ENCODE peak calls at places on chromosomes 6 and 20, in five cellular contexts. One of them, this sample, is unnamed.

GRCh38 chr6:169256061-169256460 is 2.4 kb upstream of the THBS2 start:
- DNase-seq in right lobe of liver: no peak
- DNase-seq in testis: no peak
- DNase-seq in tibial nerve: no peak
- DNase-seq in upper lobe of left lung: no peak
- DNase-seq in this sample: no peak

GRCh38 chr6:78768242-78768641 is 99.1 kb upstream of the IRAK1BP1 start:
- DNase-seq in right lobe of liver: no peak
- DNase-seq in tibial nerve: no peak
- DNase-seq in testis: no peak
- DNase-seq in upper lobe of left lung: no peak
- DNase-seq in this sample: no peak

GRCh38 chr6:5287205-5287965 is 26.1 kb downstream of the FARS2 start:
- DNase-seq in right lobe of liver: no peak
- DNase-seq in upper lobe of left lung: no peak
- DNase-seq in testis: no peak
- DNase-seq in tibial nerve: no peak
- DNase-seq in this sample: peak

GRCh38 chr6:167098825-167099225 is 24.1 kb upstream of the CCR6 start:
- DNase-seq in right lobe of liver: no peak
- DNase-seq in testis: no peak
- DNase-seq in upper lobe of left lung: no peak
- DNase-seq in tibial nerve: no peak
- DNase-seq in this sample: no peak

GRCh38 chr6:35511980-35512379 is 716 bp downstream of the TULP1 start:
- DNase-seq in right lobe of liver: no peak
- DNase-seq in tibial nerve: no peak
- DNase-seq in upper lobe of left lung: peak
- DNase-seq in testis: no peak
- DNase-seq in this sample: no peak

GRCh38 chr6:165308926-165309731 is at the start of gene C6orf118:
- DNase-seq in upper lobe of left lung: peak
- DNase-seq in tibial nerve: no peak
- DNase-seq in right lobe of liver: peak
- DNase-seq in testis: peak
- DNase-seq in this sample: peak

GRCh38 chr6:15578716-15579391 is 84.0 kb downstream of the DTNBP1 start:
- DNase-seq in tibial nerve: no peak
- DNase-seq in upper lobe of left lung: no peak
- DNase-seq in testis: no peak
- DNase-seq in right lobe of liver: no peak
- DNase-seq in this sample: no peak

GRCh38 chr20:50415516-50416268 is 94.5 kb upstream of the PTPN1 start:
- DNase-seq in right lobe of liver: peak
- DNase-seq in tibial nerve: peak
- DNase-seq in upper lobe of left lung: peak
- DNase-seq in testis: peak
- DNase-seq in this sample: peak

GRCh38 chr6:131733376-131734016 is 22.7 kb upstream of the CTAGE9 start:
- DNase-seq in tibial nerve: no peak
- DNase-seq in right lobe of liver: no peak
- DNase-seq in testis: no peak
- DNase-seq in upper lobe of left lung: no peak
- DNase-seq in this sample: peak

GRCh38 chr20:19890358-19891117 is 126.6 kb upstream of the NAA20 start:
- DNase-seq in testis: no peak
- DNase-seq in upper lobe of left lung: no peak
- DNase-seq in tibial nerve: no peak
- DNase-seq in right lobe of liver: no peak
- DNase-seq in this sample: no peak

GRCh38 chr20:2709205-2709981 is 16.8 kb downstream of the EBF4 start:
- DNase-seq in right lobe of liver: no peak
- DNase-seq in tibial nerve: no peak
- DNase-seq in upper lobe of left lung: peak
- DNase-seq in testis: no peak
- DNase-seq in this sample: no peak

GRCh38 chr20:33871362-33871761 is 60.2 kb downstream of the CHMP4B start:
- DNase-seq in testis: peak
- DNase-seq in tibial nerve: no peak
- DNase-seq in right lobe of liver: no peak
- DNase-seq in upper lobe of left lung: no peak
- DNase-seq in this sample: no peak

GRCh38 chr6:3531481-3531880 is 74.6 kb upstream of the SLC22A23 start:
- DNase-seq in testis: no peak
- DNase-seq in right lobe of liver: no peak
- DNase-seq in upper lobe of left lung: no peak
- DNase-seq in tibial nerve: no peak
- DNase-seq in this sample: no peak

GRCh38 chr20:9660236-9660868 is 146.0 kb downstream of the LAMP5 start:
- DNase-seq in testis: peak
- DNase-seq in upper lobe of left lung: no peak
- DNase-seq in right lobe of liver: no peak
- DNase-seq in tibial nerve: no peak
- DNase-seq in this sample: peak

GRCh38 chr6:68718379-68719073 is 83.4 kb downstream of the ADGRB3 start:
- DNase-seq in right lobe of liver: no peak
- DNase-seq in upper lobe of left lung: no peak
- DNase-seq in testis: no peak
- DNase-seq in tibial nerve: no peak
- DNase-seq in this sample: peak

GRCh38 chr6:43828711-43829110 is 58.7 kb downstream of the VEGFA start:
- DNase-seq in testis: peak
- DNase-seq in upper lobe of left lung: no peak
- DNase-seq in tibial nerve: no peak
- DNase-seq in right lobe of liver: no peak
- DNase-seq in this sample: no peak

GRCh38 chr20:59777321-59777705 is 156.1 kb downstream of the SYCP2 start:
- DNase-seq in testis: no peak
- DNase-seq in tibial nerve: no peak
- DNase-seq in right lobe of liver: no peak
- DNase-seq in upper lobe of left lung: no peak
- DNase-seq in this sample: no peak

GRCh38 chr20:1619861-1620444 is at the start of gene SIRPB1:
- DNase-seq in tibial nerve: no peak
- DNase-seq in testis: no peak
- DNase-seq in right lobe of liver: no peak
- DNase-seq in upper lobe of left lung: no peak
- DNase-seq in this sample: no peak

GRCh38 chr6:167129159-167129558 is 6.3 kb downstream of the CCR6 start:
- DNase-seq in tibial nerve: no peak
- DNase-seq in right lobe of liver: no peak
- DNase-seq in upper lobe of left lung: no peak
- DNase-seq in testis: no peak
- DNase-seq in this sample: no peak

GRCh38 chr20:38926934-38927616 is 858 bp downstream of the FAM83D start:
- DNase-seq in testis: no peak
- DNase-seq in tibial nerve: no peak
- DNase-seq in upper lobe of left lung: no peak
- DNase-seq in right lobe of liver: no peak
- DNase-seq in this sample: peak

GRCh38 chr6:3334579-3334978 is 75.8 kb downstream of the PSMG4 start:
- DNase-seq in testis: peak
- DNase-seq in right lobe of liver: peak
- DNase-seq in tibial nerve: no peak
- DNase-seq in upper lobe of left lung: peak
- DNase-seq in this sample: no peak

GRCh38 chr6:118744261-118744941 is 93.0 kb upstream of the CEP85L start:
- DNase-seq in right lobe of liver: no peak
- DNase-seq in testis: no peak
- DNase-seq in tibial nerve: no peak
- DNase-seq in upper lobe of left lung: no peak
- DNase-seq in this sample: peak

GRCh38 chr6:161133973-161134372 is 139.9 kb downstream of the AGPAT4 start:
- DNase-seq in tibial nerve: no peak
- DNase-seq in upper lobe of left lung: no peak
- DNase-seq in right lobe of liver: no peak
- DNase-seq in testis: no peak
- DNase-seq in this sample: peak

GRCh38 chr20:46963758-46964181 is 69.1 kb downstream of the EYA2 start:
- DNase-seq in tibial nerve: no peak
- DNase-seq in upper lobe of left lung: no peak
- DNase-seq in testis: no peak
- DNase-seq in right lobe of liver: no peak
- DNase-seq in this sample: no peak

GRCh38 chr6:7107578-7108195 is at the start of gene RREB1:
- DNase-seq in testis: peak
- DNase-seq in upper lobe of left lung: peak
- DNase-seq in tibial nerve: peak
- DNase-seq in right lobe of liver: peak
- DNase-seq in this sample: peak

GRCh38 chr6:154276810-154277577 is 79.6 kb downstream of the IPCEF1 start:
- DNase-seq in tibial nerve: no peak
- DNase-seq in upper lobe of left lung: no peak
- DNase-seq in testis: no peak
- DNase-seq in right lobe of liver: no peak
- DNase-seq in this sample: peak

GRCh38 chr20:9025643-9026042 is 43.2 kb upstream of the PLCB4 start:
- DNase-seq in right lobe of liver: no peak
- DNase-seq in testis: no peak
- DNase-seq in upper lobe of left lung: no peak
- DNase-seq in tibial nerve: no peak
- DNase-seq in this sample: peak

GRCh38 chr6:33320315-33321181 is 3.0 kb upstream of the ZBTB22 start:
- DNase-seq in tibial nerve: peak
- DNase-seq in testis: peak
- DNase-seq in right lobe of liver: peak
- DNase-seq in upper lobe of left lung: no peak
- DNase-seq in this sample: peak
- H3K4me3 ChIP-seq in tibial nerve: no peak
- H3K4me3 ChIP-seq in testis: no peak
- H3K4me3 ChIP-seq in right lobe of liver: no peak
- H3K4me3 ChIP-seq in upper lobe of left lung: no peak
- H3K4me3 ChIP-seq in this sample: no peak

GRCh38 chr6:159110013-159110412 is 59.2 kb upstream of the FNDC1 start:
- DNase-seq in testis: peak
- DNase-seq in upper lobe of left lung: no peak
- DNase-seq in right lobe of liver: no peak
- DNase-seq in tibial nerve: no peak
- DNase-seq in this sample: peak
- TF ChIP-seq CTCF in testis: peak
- TF ChIP-seq CTCF in upper lobe of left lung: peak
- TF ChIP-seq CTCF in right lobe of liver: peak
- TF ChIP-seq CTCF in tibial nerve: peak
- TF ChIP-seq CTCF in this sample: peak

GRCh38 chr6:27096834-27097511 is 150.5 kb upstream of the PRSS16 start:
- DNase-seq in testis: peak
- DNase-seq in tibial nerve: no peak
- DNase-seq in right lobe of liver: peak
- DNase-seq in upper lobe of left lung: peak
- DNase-seq in this sample: peak

GRCh38 chr6:27088068-27088467 is 159.4 kb upstream of the PRSS16 start:
- DNase-seq in testis: no peak
- DNase-seq in right lobe of liver: no peak
- DNase-seq in upper lobe of left lung: no peak
- DNase-seq in tibial nerve: no peak
- DNase-seq in this sample: no peak

GRCh38 chr6:27091661-27092315 is 155.7 kb upstream of the PRSS16 start:
- DNase-seq in tibial nerve: no peak
- DNase-seq in testis: peak
- DNase-seq in right lobe of liver: no peak
- DNase-seq in upper lobe of left lung: peak
- DNase-seq in this sample: peak

GRCh38 chr6:27095914-27096313 is 151.6 kb upstream of the PRSS16 start:
- DNase-seq in tibial nerve: no peak
- DNase-seq in testis: no peak
- DNase-seq in upper lobe of left lung: no peak
- DNase-seq in right lobe of liver: no peak
- DNase-seq in this sample: no peak

GRCh38 chr6:27092316-27092692 is 155.2 kb upstream of the PRSS16 start:
- DNase-seq in testis: no peak
- DNase-seq in tibial nerve: no peak
- DNase-seq in upper lobe of left lung: no peak
- DNase-seq in right lobe of liver: no peak
- DNase-seq in this sample: no peak
- H3K4me3 ChIP-seq in testis: peak
- H3K4me3 ChIP-seq in tibial nerve: no peak
- H3K4me3 ChIP-seq in upper lobe of left lung: peak
- H3K4me3 ChIP-seq in right lobe of liver: no peak
- H3K4me3 ChIP-seq in this sample: peak

GRCh38 chr20:31842471-31843157 is 2.8 kb downstream of the FOXS1 start:
- DNase-seq in upper lobe of left lung: peak
- DNase-seq in tibial nerve: peak
- DNase-seq in right lobe of liver: no peak
- DNase-seq in testis: peak
- DNase-seq in this sample: peak
- TF ChIP-seq CTCF in upper lobe of left lung: no peak
- TF ChIP-seq CTCF in tibial nerve: no peak
- TF ChIP-seq CTCF in right lobe of liver: no peak
- TF ChIP-seq CTCF in testis: no peak
- TF ChIP-seq CTCF in this sample: no peak

DNA sequence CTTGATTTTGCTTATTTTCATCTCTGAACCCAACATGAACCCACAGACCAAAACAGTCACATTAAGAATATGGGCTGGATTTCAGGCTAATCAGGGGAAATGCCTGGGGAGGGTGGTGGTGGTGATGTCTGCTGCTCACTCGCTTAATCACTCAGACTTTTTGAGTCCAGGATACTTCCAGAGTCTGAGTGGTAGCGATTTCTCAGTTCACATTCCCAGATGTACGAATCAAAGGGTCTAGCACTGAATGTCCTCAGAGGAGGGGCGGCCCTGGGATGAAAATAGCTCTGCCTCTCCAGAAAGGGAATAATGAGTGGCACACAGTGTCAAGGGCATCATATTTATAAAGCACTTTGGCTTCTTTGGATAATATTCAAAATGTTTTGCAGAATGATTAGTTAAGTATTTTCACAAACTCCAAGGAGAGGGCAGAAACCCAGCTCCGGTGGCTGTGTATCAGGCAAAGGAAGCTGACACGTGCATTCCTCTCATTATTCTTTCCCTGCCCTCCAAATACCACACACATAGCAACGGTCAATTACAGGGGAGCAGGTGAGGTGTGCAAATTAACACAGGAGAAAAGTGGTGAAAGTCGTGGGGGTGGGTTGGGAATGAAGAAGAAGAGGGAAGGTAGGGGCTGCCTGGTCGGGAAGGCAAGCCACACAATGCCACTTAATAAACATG is 345.2 kb upstream of the RSPO3 start:
- DNase-seq in testis: peak
- DNase-seq in tibial nerve: peak
- DNase-seq in right lobe of liver: no peak
- DNase-seq in upper lobe of left lung: no peak
- DNase-seq in this sample: peak
- H3K4me3 ChIP-seq in testis: no peak
- H3K4me3 ChIP-seq in tibial nerve: no peak
- H3K4me3 ChIP-seq in right lobe of liver: no peak
- H3K4me3 ChIP-seq in upper lobe of left lung: no peak
- H3K4me3 ChIP-seq in this sample: no peak